ENCODE peak calls at places on chromosome 10, in nine cellular contexts. G is stimulated activated CD8-positive, alpha-beta memory T cell treated with anti-CD3 and anti-CD28 coated beads, Interleukin-12 subunit alpha, Interleukin-12 subunit beta, amount 100 ng/mL, for 4 hours; Z is amniotic stem cell; Q is HFFc6; S is AG08396; J is stimulated activated CD4-positive, alpha-beta T cell treated with anti-CD3 and anti-CD28 coated beads, Interleukin-1b, Interleukin-23, amount 100 ng/mL, for 4 hours; M is activated CD4-positive, alpha-beta T cell treated with anti-CD3 and anti-CD28 coated beads, Interleukin-2, amount 50 U/mL, for 48 hours; P is dorsolateral prefrontal cortex; I is SW 1271. T is an unnamed sample.

GRCh38 chr10:75512534-75512933 is 81.1 kb downstream of the LRMDA start:
- DNase-seq in G (no peak), Z (no peak), Q (no peak), S (no peak), J (no peak), M (no peak), P (no peak), I (no peak), T (no peak)

GRCh38 chr10:119449760-119450461 is 92.6 kb downstream of the RGS10 start:
- DNase-seq in G (no peak), Z (no peak), Q (no peak), S (peak), J (no peak), M (no peak), P (no peak), I (no peak), T (no peak)

GRCh38 chr10:78931333-78932083 is 137.3 kb upstream of the ZMIZ1 start:
- DNase-seq in G (no peak), Z (peak), Q (peak), S (peak), J (no peak), M (no peak), P (no peak), I (no peak), T (no peak)

GRCh38 chr10:4431114-4431862 is 394.7 kb upstream of the AKR1E2 start:
- DNase-seq in G (no peak), Z (peak), Q (peak), S (peak), J (no peak), M (no peak), P (no peak), I (no peak), T (no peak)

GRCh38 chr10:4240641-4241197 is 455.7 kb upstream of the KLF6 start:
- DNase-seq in G (no peak), Z (peak), Q (peak), S (peak), J (no peak), M (no peak), P (no peak), I (no peak), T (no peak)

GRCh38 chr10:86085136-86085535 is 281.5 kb downstream of the GRID1 start:
- DNase-seq in G (no peak), Z (no peak), Q (no peak), S (no peak), J (no peak), M (no peak), P (no peak), I (no peak), T (peak)

GRCh38 chr10:132229834-132230556 is 43.2 kb downstream of the DPYSL4 start:
- DNase-seq in G (no peak), Z (no peak), Q (no peak), S (no peak), J (no peak), M (peak), P (no peak), I (no peak), T (peak)

GRCh38 chr10:24963646-24964045 is 11.2 kb upstream of the PRTFDC1 start:
- DNase-seq in G (no peak), Z (no peak), Q (no peak), S (no peak), J (no peak), M (no peak), P (no peak), I (no peak), T (no peak)

GRCh38 chr10:63415635-63416244 is 50.0 kb downstream of the JMJD1C start:
- DNase-seq in G (no peak), Z (no peak), Q (no peak), S (no peak), J (no peak), M (no peak), P (no peak), I (no peak), T (no peak)

GRCh38 chr10:88886557-88886956 is 6.5 kb downstream of the STAMBPL1 start:
- DNase-seq in G (no peak), Z (no peak), Q (no peak), S (no peak), J (no peak), M (no peak), P (no peak), I (no peak), T (no peak)

GRCh38 chr10:71538608-71539260 is 142.0 kb downstream of the CDH23 start:
- DNase-seq in G (no peak), Z (no peak), Q (no peak), S (no peak), J (no peak), M (no peak), P (no peak), I (no peak), T (no peak)

GRCh38 chr10:50917486-50917885 is 32.1 kb upstream of the A1CF start:
- DNase-seq in G (no peak), Z (peak), Q (peak), S (peak), J (no peak), M (no peak), P (no peak), I (no peak), T (no peak)

GRCh38 chr10:101091546-101092290 is 29.9 kb downstream of the KAZALD1 start:
- DNase-seq in G (no peak), Z (no peak), Q (no peak), S (no peak), J (no peak), M (no peak), P (no peak), I (no peak), T (no peak)

GRCh38 chr10:110361800-110362456 is 57.2 kb upstream of the SMNDC1 start:
- DNase-seq in G (no peak), Z (no peak), Q (no peak), S (no peak), J (no peak), M (no peak), P (no peak), I (no peak), T (no peak)

GRCh38 chr10:84829121-84829520 is 500.7 kb downstream of the CCSER2 start:
- DNase-seq in G (no peak), Z (no peak), Q (no peak), S (no peak), J (no peak), M (no peak), P (no peak), I (no peak), T (no peak)

GRCh38 chr10:76559889-76560215 is 1077.8 kb downstream of the KCNMA1 start:
- DNase-seq in G (no peak), Z (no peak), Q (peak), S (no peak), J (no peak), M (no peak), P (no peak), I (no peak), T (no peak)

T was measured in activated CD8-positive, alpha-beta memory T cell treated with anti-CD3 and anti-CD28 coated beads, Interleukin-2, amount 50 U/mL, for 48 hours.